ENCODE peak calls at places on chromosomes 2 and 18, in nine cellular contexts. R is transverse colon, V is cardiac fibroblast, T is thyroid gland, X is body of pancreas, S is uterus, E is lower lobe of right lung, N is H7, K is GM12864. P is an unnamed sample.

GRCh38 chr2:190215620-190216019 is 104.0 kb downstream of the HIBCH start:
- DNase-seq in X (no peak), R (no peak), E (no peak), N (no peak), T (no peak), V (peak), S (no peak), K (no peak), P (no peak)

GRCh38 chr18:11946756-11947155 is 34.6 kb upstream of the IMPA2 start:
- DNase-seq in E (no peak), X (no peak), R (no peak), N (no peak), T (peak), S (peak), K (no peak), V (peak), P (no peak)

GRCh38 chr2:8219096-8219495 is 462.8 kb upstream of the ID2 start:
- DNase-seq in E (no peak), K (no peak), V (no peak), X (no peak), T (no peak), N (no peak), S (no peak), R (no peak), P (no peak)

GRCh38 chr2:141200191-141200590 is 930.6 kb downstream of the LRP1B start:
- DNase-seq in E (no peak), T (no peak), R (no peak), V (no peak), K (no peak), S (no peak), N (no peak), X (no peak), P (no peak)

GRCh38 chr2:9593936-9594335 is 36.9 kb downstream of the YWHAQ start:
- DNase-seq in R (no peak), T (no peak), K (no peak), S (no peak), V (no peak), N (no peak), X (no peak), E (no peak), P (no peak)

GRCh38 chr2:204051999-204052558 is 115.5 kb downstream of the ICOS start:
- DNase-seq in E (no peak), N (no peak), K (no peak), R (no peak), S (no peak), V (no peak), T (no peak), X (no peak), P (no peak)

GRCh38 chr2:112482309-112483046 is 522 bp downstream of the TTL start:
- DNase-seq in S (peak), V (peak), X (peak), E (peak), K (no peak), T (peak), N (peak), R (peak), P (peak)

GRCh38 chr18:79387214-79387613 is 8.5 kb upstream of the NFATC1 start:
- DNase-seq in T (no peak), S (no peak), N (peak), R (no peak), K (no peak), V (no peak), E (no peak), X (no peak), P (no peak)

GRCh38 chr2:83364264-83364663 is 1094.8 kb downstream of the SUCLG1 start:
- DNase-seq in E (no peak), S (no peak), T (no peak), X (no peak), V (no peak), R (no peak), N (no peak), K (no peak), P (no peak)

GRCh38 chr2:128437181-128437520 is 118.5 kb upstream of the HS6ST1 start:
- DNase-seq in X (peak), T (no peak), N (no peak), S (no peak), R (no peak), K (no peak), V (no peak), E (no peak), P (peak)

GRCh38 chr2:63465633-63466032 is 122.6 kb downstream of the WDPCP start:
- DNase-seq in S (no peak), T (no peak), R (no peak), N (no peak), V (peak), X (no peak), E (no peak), K (no peak), P (no peak)

GRCh38 chr2:86445436-86445835 is 4.3 kb downstream of the KDM3A start:
- DNase-seq in N (no peak), K (no peak), X (no peak), E (no peak), T (no peak), S (no peak), V (no peak), R (no peak), P (no peak)

GRCh38 chr2:184602734-184603133 is 4.4 kb downstream of the ZNF804A start:
- DNase-seq in N (no peak), K (no peak), T (no peak), R (no peak), V (no peak), S (no peak), X (no peak), E (no peak), P (no peak)

GRCh38 chr2:114219501-114219900 is 222.9 kb upstream of the DPP10 start:
- DNase-seq in N (no peak), S (no peak), V (no peak), E (no peak), T (no peak), X (no peak), R (no peak), K (no peak), P (no peak)

GRCh38 chr2:47783491-47784330 is 766 bp downstream of the MSH6 start:
- DNase-seq in S (peak), E (peak), K (peak), V (peak), N (peak), T (peak), R (peak), X (peak), P (peak)

GRCh38 chr18:63454497-63454896 is 22.3 kb upstream of the SERPINB5 start:
- DNase-seq in R (peak), K (no peak), V (peak), N (no peak), E (no peak), X (no peak), S (no peak), T (no peak), P (no peak)

GRCh38 chr2:170895023-170895759 is 33.9 kb upstream of the GORASP2 start:
- DNase-seq in N (no peak), V (peak), X (no peak), T (no peak), S (no peak), K (no peak), E (no peak), R (no peak), P (no peak)

GRCh38 chr2:120465989-120466703 is 120.2 kb downstream of the INHBB start:
- DNase-seq in N (peak), T (no peak), R (no peak), K (no peak), X (no peak), V (no peak), S (no peak), E (peak), P (peak)

GRCh38 chr2:109166811-109167210 is 37.8 kb downstream of the SH3RF3 start:
- DNase-seq in X (no peak), V (peak), K (no peak), R (no peak), S (no peak), T (no peak), N (no peak), E (no peak), P (no peak)

GRCh38 chr18:13611616-13612110 is 114.7 kb downstream of the FAM210A start:
- DNase-seq in X (no peak), S (peak), N (peak), R (no peak), T (no peak), V (peak), E (no peak), K (no peak), P (no peak)

DNA sequence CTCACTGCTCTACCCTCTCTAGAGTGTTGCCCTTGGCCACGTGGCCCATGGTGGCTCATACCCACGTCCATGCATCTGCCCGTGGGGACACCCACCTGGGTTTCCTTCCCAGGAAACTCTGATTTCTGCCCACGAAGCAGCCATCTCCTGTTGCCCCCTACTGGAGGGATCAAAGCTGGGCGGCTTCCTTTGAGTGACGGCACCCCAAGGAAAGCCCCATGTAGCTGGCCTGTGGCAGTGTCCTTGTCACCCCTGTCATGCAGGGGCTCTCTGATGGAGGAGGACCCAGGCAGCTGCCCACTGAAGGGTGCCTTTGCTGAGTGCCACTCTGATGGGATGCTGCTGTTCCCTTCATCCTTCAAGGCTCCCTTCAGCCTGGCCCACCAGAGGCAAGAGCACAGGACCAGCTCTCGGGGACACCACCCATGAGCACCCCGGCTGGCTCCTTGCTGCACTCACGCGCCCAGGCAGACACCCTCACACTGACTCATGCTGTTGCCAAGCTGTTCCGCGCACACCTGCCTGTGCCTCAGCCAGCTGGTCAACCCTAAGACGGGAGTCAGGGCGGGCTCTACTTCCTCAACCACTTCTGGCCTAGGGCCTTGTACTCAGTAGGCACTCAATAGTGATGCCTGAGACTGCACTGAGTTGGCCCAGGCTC is 101.1 kb downstream of the CTIF start:
- DNase-seq in N (peak), E (no peak), S (no peak), X (no peak), K (no peak), T (no peak), R (no peak), V (no peak), P (peak)
- H3K4me3 ChIP-seq in N (no peak), E (no peak), S (no peak), X (no peak), K (no peak), T (no peak), R (no peak), V (no peak), P (no peak)

GRCh38 chr2:73899801-73900336 is 7.1 kb downstream of the ACTG2 start:
- DNase-seq in R (no peak), N (no peak), V (no peak), S (no peak), T (no peak), E (no peak), X (no peak), K (no peak), P (no peak)

GRCh38 chr2:73903313-73903712 is 10.5 kb downstream of the ACTG2 start:
- DNase-seq in K (no peak), X (no peak), R (no peak), S (no peak), N (no peak), E (no peak), T (no peak), V (no peak), P (no peak)

GRCh38 chr2:73897934-73898333 is 5.1 kb downstream of the ACTG2 start:
- DNase-seq in R (peak), S (no peak), T (no peak), N (no peak), E (no peak), K (no peak), X (no peak), V (no peak), P (no peak)

GRCh38 chr2:73902284-73902683 is 9.5 kb downstream of the ACTG2 start:
- DNase-seq in R (no peak), T (no peak), X (no peak), K (no peak), E (no peak), S (no peak), N (no peak), V (no peak), P (no peak)

DNA sequence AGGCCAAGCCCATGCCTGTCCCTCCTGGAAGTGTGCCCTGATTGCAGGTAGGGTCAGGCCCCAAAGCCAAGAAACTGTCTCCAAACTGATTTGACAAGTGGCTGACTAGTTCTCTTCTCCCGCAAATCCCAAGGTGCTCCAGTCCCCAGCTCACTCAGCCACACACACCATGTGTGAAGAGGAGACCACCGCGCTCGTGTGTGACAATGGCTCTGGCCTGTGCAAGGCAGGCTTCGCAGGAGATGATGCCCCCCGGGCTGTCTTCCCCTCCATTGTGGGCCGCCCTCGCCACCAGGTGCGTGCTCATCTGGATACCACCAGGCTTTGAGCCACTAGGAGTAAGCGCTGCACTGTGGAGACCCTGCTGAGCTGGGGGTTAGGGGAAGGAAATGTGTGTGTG is 8.3 kb downstream of the ACTG2 start:
- DNase-seq in N (no peak), X (no peak), V (no peak), S (no peak), E (no peak), T (no peak), R (no peak), K (no peak), P (no peak)
- H3K4me3 ChIP-seq in N (no peak), X (no peak), V (no peak), S (no peak), E (no peak), T (no peak), R (no peak), K (no peak), P (no peak)

DNA sequence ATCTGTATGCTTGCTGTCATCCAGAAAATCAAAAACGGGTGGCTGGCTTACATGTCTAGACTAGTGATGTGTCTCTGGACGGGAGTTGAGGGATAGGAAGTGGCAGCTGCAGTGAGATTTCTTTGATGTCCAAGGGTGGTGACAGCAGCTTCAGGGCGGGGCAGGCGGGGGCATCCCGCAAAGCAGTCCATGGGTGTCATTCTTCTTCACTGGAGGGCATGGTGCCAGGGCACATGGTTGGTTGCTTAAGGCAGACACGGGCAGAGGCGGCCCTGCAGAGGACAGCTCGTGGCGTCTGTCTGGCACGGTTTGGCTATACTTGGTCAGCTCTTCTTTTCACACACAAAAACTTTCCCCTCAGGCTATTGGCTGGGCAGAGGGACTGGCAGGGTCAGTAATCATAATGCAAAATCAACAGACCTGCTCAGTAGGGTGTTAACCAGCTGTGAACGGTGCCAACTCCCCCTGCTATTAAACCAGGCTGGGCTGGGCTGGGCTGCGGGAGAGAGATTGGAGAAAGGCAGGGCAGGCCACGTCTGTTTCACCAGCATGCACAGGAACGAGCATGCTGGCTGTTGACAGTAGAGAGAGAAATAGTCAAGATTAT is 63.7 kb downstream of the COL4A3 start:
- DNase-seq in E (no peak), X (peak), V (no peak), T (peak), N (no peak), S (no peak), K (no peak), R (peak), P (peak)
- H3K4me3 ChIP-seq in E (no peak), X (no peak), V (no peak), T (no peak), N (no peak), S (no peak), K (no peak), R (no peak), P (no peak)

GRCh38 chr2:181243319-181243718 is 213.9 kb upstream of the ITGA4 start:
- DNase-seq in X (no peak), S (no peak), V (no peak), R (no peak), E (no peak), N (no peak), K (no peak), T (no peak), P (no peak)
- H3K4me3 ChIP-seq in X (no peak), S (no peak), V (no peak), R (no peak), E (no peak), N (no peak), K (no peak), T (no peak), P (no peak)

GRCh38 chr2:143728498-143728897 is 599.3 kb downstream of the ARHGAP15 start:
- DNase-seq in K (no peak), X (no peak), E (no peak), S (no peak), N (no peak), V (no peak), T (no peak), R (no peak), P (no peak)
- H3K4me3 ChIP-seq in K (no peak), X (no peak), E (no peak), S (no peak), N (no peak), V (no peak), T (no peak), R (no peak), P (no peak)

DNA sequence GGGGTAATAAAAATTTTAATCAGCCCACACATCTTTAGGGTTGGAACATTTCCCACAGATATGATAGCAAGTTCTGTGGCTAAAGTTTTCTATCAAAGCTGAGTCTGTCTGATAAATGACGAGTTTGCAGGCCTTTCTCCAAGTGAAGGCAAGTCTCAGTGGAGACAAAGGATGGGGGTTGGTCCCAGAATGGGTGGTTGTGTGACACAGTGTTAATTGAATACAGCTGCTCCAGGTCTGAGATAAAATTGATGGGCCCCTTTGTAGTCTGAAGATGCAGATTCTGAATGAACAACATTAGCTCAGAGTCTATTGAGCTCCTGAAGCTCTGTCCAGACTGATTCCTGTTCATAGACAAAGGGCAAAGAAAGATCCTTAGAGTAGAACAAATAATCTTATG is 296.8 kb upstream of the CYRIA start:
- DNase-seq in N (no peak), K (no peak), E (no peak), X (no peak), T (no peak), S (no peak), R (no peak), V (no peak), P (no peak)
- H3K4me3 ChIP-seq in N (no peak), K (no peak), E (no peak), X (no peak), T (no peak), S (no peak), R (no peak), V (no peak), P (no peak)

DNA sequence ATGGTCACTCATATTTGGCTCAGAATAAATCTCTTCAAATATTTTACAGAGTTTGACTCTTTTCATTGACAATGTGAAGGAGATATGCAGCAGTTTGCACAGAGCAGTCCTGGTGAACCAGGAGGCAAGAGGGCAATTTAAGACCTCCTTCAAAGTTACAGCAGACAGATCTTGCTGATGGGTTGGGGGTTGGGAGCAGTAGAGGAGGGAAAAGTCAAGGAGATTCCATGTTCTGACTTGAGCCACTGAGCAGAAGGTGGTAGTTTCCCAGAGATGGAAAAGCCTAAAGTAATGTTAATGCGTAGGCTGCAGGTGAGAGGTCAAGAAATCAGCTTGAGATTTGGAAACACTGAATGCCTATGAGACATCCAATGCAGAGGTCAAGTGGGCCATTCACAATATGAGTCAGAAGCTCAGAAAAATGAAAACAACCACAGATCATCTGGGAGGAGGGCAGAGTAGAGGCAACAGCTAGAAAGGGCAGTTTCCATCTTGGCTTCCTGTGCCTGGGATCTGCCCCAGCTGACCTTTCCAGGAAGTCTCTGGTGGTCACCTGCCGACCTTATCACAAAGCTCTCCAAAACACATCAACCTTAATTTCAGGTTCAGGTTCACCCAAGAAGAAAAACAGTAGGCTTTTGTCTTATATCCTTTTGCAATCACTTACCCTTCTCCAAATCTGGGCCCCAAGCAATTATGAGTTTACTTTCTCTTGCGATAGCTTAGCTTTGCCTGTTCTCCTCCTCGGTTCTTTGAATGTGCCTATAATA is 197.5 kb upstream of the ARL4C start:
- DNase-seq in K (no peak), N (no peak), R (no peak), X (no peak), T (no peak), V (peak), E (no peak), S (no peak), P (no peak)
- H3K4me3 ChIP-seq in K (no peak), N (no peak), R (no peak), X (no peak), T (no peak), V (no peak), E (no peak), S (no peak), P (no peak)

GRCh38 chr2:7029291-7030059 is 112.3 kb downstream of the RNF144A start:
- DNase-seq in N (no peak), R (no peak), X (no peak), V (no peak), K (no peak), S (no peak), E (no peak), T (no peak), P (no peak)
- H3K4me3 ChIP-seq in N (no peak), R (no peak), X (no peak), V (no peak), K (no peak), S (no peak), E (no peak), T (no peak), P (no peak)